ENCODE peak calls at places on chromosome 12, in five cellular contexts. V, E, D, K and J are unnamed samples.

GRCh38 chr12:128339121-128339520 is 72.2 kb downstream of the TMEM132C start:
- DNase-seq in V (no peak), K (no peak), E (no peak), D (no peak), J (peak; percentile 33)

GRCh38 chr12:42426733-42427132 is 100.8 kb downstream of the PPHLN1 start:
- DNase-seq in V (no peak), E (no peak), D (no peak), K (no peak), J (no peak)

GRCh38 chr12:85322715-85323114 is 42.7 kb downstream of the ALX1 start:
- DNase-seq in K (no peak), D (no peak), V (no peak), E (no peak), J (no peak)

GRCh38 chr12:51529586-51529985 is 61.4 kb upstream of the SCN8A start:
- DNase-seq in V (no peak), K (no peak), D (no peak), E (no peak), J (no peak)

GRCh38 chr12:130965214-130965613 is 11.5 kb downstream of the ADGRD1 start:
- DNase-seq in E (no peak), K (no peak), V (no peak), D (no peak), J (peak; percentile 32)

GRCh38 chr12:5085896-5086295 is 42.2 kb downstream of the KCNA5 start:
- DNase-seq in K (no peak), V (no peak), D (no peak), E (no peak), J (no peak)

GRCh38 chr12:18932715-18933114 is 194.8 kb downstream of the CAPZA3 start:
- DNase-seq in V (no peak), E (no peak), K (no peak), D (no peak), J (no peak)

GRCh38 chr12:130744274-130744673 is 28.2 kb upstream of the RIMBP2 start:
- DNase-seq in V (no peak), E (no peak), D (no peak), K (no peak), J (no peak)

GRCh38 chr12:96034631-96035282 is 630 bp downstream of the LTA4H start:
- DNase-seq in E (no peak), K (peak; percentile 32), V (no peak), D (peak; percentile 32), J (peak; percentile 58)

GRCh38 chr12:52867636-52868035 is 18.8 kb upstream of the KRT78 start:
- DNase-seq in D (no peak), E (no peak), V (no peak), K (no peak), J (no peak)

GRCh38 chr12:86929962-86930361 is 673.8 kb upstream of the MGAT4C start:
- DNase-seq in E (no peak), D (no peak), V (no peak), K (no peak), J (no peak)

GRCh38 chr12:56257491-56258067 is 605 bp downstream of the ANKRD52 start:
- DNase-seq in V (no peak), E (no peak), K (peak; percentile 65), D (no peak), J (peak; percentile 7)

GRCh38 chr12:96514328-96514727 is 25.0 kb downstream of the CFAP54 start:
- DNase-seq in K (no peak), E (no peak), V (no peak), D (peak; percentile 33), J (no peak)

GRCh38 chr12:16155938-16156337 is 121.5 kb downstream of the SLC15A5 start:
- DNase-seq in E (no peak), K (no peak), V (no peak), D (no peak), J (peak; percentile 26)

GRCh38 chr12:78674311-78675085 is 190.1 kb upstream of the SYT1 start:
- DNase-seq in D (no peak), E (no peak), V (no peak), K (no peak), J (no peak)

GRCh38 chr12:105427883-105428282 is 97.4 kb downstream of the C12orf75 start:
- DNase-seq in K (no peak), V (no peak), E (no peak), D (no peak), J (no peak)

GRCh38 chr12:16187684-16188083 is 89.8 kb downstream of the SLC15A5 start:
- DNase-seq in E (no peak), V (no peak), D (no peak), K (no peak), J (peak; percentile 95)

GRCh38 chr12:122150127-122150681 is 23.8 kb downstream of the IL31 start:
- DNase-seq in K (no peak), D (no peak), E (no peak), V (no peak), J (no peak)

GRCh38 chr12:12560587-12561304 is 1.9 kb downstream of the DUSP16 start:
- DNase-seq in V (no peak), D (peak; percentile 64), K (no peak), E (no peak), J (peak; percentile 63)